ENCODE peak calls at places on chromosomes 1 and 21, in eight cellular contexts. Y is upper lobe of left lung, T is psoas muscle, F is cardiac muscle cell, J is heart right ventricle, S is GM23338, O is colonic mucosa, B is adrenal gland. G is an unnamed sample. For H3K4me1, the result is how much of the 10 kb centered on the place peaks cover.

GRCh38 chr1:38308780-38309179 is 262.2 kb upstream of the POU3F1 start:
- DNase-seq in Y (no peak), T (no peak), F (peak), J (no peak), S (no peak), O (no peak), B (no peak), G (no peak)

GRCh38 chr1:100799954-100800612 is 80.5 kb downstream of the VCAM1 start:
- DNase-seq in Y (no peak), T (no peak), F (no peak), J (no peak), S (no peak), O (no peak), B (no peak), G (no peak)

GRCh38 chr1:73998348-73998959 is 199.5 kb downstream of the LRRIQ3 start:
- DNase-seq in Y (no peak), T (no peak), F (peak), J (no peak), S (peak), O (no peak), B (no peak), G (no peak)

GRCh38 chr21:31235671-31236450 is 108.2 kb downstream of the TIAM1 start:
- DNase-seq in Y (no peak), T (no peak), F (no peak), J (no peak), S (no peak), O (no peak), B (no peak), G (no peak)

GRCh38 chr1:209063816-209064664 is 519.5 kb upstream of the CAMK1G start:
- DNase-seq in Y (peak), T (no peak), F (peak), J (no peak), S (no peak), O (no peak), B (no peak), G (no peak)

GRCh38 chr1:244239261-244239770 is 188.2 kb downstream of the ZBTB18 start:
- DNase-seq in Y (no peak), T (no peak), F (no peak), J (no peak), S (no peak), O (no peak), B (no peak), G (no peak)

GRCh38 chr1:81894867-81895266 is 94.1 kb downstream of the ADGRL2 start:
- DNase-seq in Y (no peak), T (no peak), F (no peak), J (no peak), S (no peak), O (no peak), B (no peak), G (no peak)

GRCh38 chr1:198359024-198359653 is 181.3 kb downstream of the ATP6V1G3 start:
- DNase-seq in Y (no peak), T (no peak), F (no peak), J (no peak), S (peak), O (no peak), B (no peak), G (no peak)

GRCh38 chr21:39730418-39731107 is 14.4 kb upstream of the IGSF5 start:
- DNase-seq in Y (no peak), T (no peak), F (no peak), J (no peak), S (no peak), O (no peak), B (no peak), G (no peak)

DNA sequence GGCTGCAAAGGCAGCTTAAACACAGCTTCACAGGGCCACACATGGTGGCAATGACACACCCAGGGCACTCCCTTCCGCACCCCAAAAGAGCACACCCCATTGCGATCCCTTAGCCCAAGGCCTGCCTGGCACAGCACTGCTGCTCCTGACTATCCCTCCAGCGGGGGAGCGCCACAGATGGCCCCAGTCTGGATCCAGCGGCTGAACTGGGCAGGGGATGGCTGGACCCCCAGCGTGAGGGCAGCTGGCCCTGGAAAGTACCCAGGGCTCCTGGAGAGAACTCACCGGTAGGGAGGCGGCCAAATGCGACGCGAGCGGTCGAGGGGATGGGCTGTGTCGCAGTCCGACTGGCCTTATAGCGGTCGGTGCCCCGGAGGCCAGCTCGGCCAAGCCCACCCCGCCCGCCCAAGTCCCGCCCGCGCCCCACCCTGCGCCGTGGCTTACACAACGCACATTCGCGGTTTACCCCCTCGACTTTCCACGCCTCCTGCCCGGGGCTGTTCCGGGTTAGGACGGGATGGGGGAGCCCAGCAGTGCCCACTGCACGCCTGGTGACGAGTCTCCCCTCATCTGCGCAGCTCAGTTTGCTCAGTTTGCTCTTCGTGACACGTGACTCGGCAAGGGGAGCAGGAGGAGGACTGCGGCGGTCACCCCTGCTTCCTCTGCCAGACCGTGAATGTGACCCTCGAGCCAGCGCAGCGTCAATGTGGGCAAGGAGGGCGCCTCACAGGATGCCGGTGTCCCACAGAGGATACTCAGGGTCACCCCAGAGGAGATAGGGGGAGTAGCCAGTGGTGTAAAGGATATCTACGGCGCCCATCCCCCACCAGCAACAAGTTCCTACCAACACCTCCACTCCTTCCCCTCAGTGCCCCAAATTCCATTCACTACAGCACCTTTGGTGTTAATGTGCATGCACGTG is at the start of gene S100A6:
- DNase-seq in Y (peak), T (peak), F (peak), J (peak), S (peak), O (peak), B (peak), G (peak)
- H3K4me1 ChIP-seq in Y (half or more), T (under half), F (under half), J (under half), S (under half), O (under half), B (under half), G (under half)

GRCh38 chr1:54275349-54275748 is 75.4 kb downstream of the MRPL37 start:
- DNase-seq in Y (no peak), T (peak), F (no peak), J (peak), S (no peak), O (no peak), B (peak), G (no peak)
- TF ChIP-seq CTCF in Y (peak), T (no peak), F (peak), J (peak), S (peak), O (no peak), B (peak), G (peak)

DNA sequence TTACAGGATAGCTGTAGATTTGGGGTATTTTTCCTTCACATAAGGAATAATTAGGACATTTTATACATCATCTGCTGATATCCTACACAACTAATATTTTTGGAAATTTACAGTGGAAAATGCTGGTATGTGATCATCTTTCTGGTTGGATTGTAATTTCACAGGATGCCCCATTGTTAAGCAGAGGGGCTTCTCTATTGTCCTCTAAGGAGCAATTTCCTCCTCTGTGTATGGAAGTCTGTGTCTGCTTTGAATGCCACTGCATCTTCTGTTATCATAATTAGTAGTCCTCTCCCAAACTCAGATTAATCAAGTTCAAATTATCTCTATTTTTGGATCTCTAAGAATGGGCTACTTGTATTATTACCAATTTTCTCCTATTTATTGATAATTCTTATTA is 988.1 kb upstream of the B3GALT2 start:
- DNase-seq in Y (no peak), T (no peak), F (no peak), J (no peak), S (peak), O (no peak), B (no peak), G (no peak)
- H3K27ac ChIP-seq in Y (no peak), T (no peak), F (no peak), J (no peak), S (peak), O (no peak), B (no peak), G (no peak)

DNA sequence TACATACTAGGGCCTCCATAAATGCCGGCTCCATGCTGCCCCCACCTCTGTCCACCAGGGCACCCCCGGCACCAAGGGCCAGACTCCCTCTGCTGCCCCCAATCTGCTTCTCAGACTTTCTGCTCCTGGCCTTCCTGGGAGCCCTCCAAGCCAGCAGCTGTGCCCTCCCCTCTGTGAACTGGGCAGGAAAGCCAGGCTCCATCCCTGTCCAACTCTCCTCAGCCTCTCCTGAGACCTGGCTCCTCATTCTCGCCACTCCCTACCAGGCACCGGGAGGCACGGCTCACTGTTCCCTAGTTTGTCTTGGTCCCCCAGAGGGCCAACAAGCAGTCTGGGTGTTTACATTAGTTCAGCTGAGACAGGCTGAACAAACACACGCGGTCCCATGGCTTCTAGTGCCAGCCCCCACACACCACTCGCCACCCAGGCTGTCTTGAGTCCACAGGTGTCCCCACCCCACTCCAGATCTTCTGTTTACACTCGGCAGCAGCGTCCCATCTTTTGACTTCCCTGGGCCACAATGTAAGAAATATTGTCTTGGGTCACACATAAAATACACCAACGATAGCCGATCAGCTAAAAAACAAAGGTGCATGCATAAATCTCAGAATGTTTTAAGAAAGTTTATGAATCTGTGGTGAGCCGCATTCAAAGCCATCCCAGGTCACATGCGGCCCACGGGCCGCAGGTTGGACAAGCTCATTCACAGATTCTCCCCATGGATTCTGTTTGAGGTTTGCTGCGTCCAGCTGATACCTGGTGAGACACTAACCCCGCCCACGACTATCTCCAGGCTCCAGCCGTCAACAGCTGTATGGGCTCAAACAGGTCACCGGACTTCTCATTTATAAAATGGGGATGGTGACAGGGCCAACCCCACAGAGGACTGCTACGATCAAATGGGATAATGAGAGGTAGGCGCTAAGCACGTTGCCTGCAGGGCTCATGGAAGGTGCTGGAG is 29.5 kb upstream of the ECE1 start:
- DNase-seq in Y (no peak), T (no peak), F (no peak), J (no peak), S (no peak), O (no peak), B (no peak), G (no peak)
- H3K4me1 ChIP-seq in Y (half or more), T (under half), F (half or more), J (half or more), S (half or more), O (under half), B (half or more), G (half or more)

GRCh38 chr1:32830092-32830852 is 12.8 kb downstream of the S100PBP start:
- DNase-seq in Y (no peak), T (no peak), F (peak), J (no peak), S (no peak), O (no peak), B (no peak), G (no peak)

GRCh38 chr1:32831878-32832277 is 14.4 kb downstream of the S100PBP start:
- DNase-seq in Y (no peak), T (no peak), F (no peak), J (no peak), S (no peak), O (no peak), B (no peak), G (no peak)

GRCh38 chr1:32825181-32825580 is 7.7 kb downstream of the S100PBP start:
- DNase-seq in Y (no peak), T (no peak), F (no peak), J (no peak), S (no peak), O (no peak), B (no peak), G (no peak)

DNA sequence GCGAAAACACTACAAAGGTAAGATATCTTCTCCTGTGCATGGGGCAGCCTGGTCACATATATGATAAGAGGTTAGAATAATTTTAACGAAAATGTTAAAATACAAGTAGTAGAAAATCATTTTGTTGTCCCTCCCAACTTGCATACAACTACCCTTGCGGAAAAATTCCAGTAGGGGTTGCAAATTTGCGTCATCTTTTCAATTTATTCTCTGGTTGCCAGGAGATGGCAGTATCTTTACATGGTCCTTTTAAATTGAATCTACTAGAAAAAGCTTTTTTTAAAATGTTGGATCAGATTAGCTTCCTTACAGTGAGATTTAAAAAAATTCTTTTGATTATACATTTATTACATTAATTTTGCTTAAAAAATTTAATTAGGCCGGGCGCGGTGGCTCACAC is 10.9 kb downstream of the S100PBP start:
- DNase-seq in Y (no peak), T (no peak), F (no peak), J (no peak), S (peak), O (no peak), B (no peak), G (no peak)
- TF ChIP-seq CTCF in Y (no peak), T (no peak), F (peak), J (peak), S (no peak), O (no peak), B (peak), G (no peak)

GRCh38 chr1:18957532-18958295 is 1.2 kb upstream of the IFFO2 start:
- DNase-seq in Y (no peak), T (no peak), F (no peak), J (no peak), S (no peak), O (no peak), B (no peak), G (no peak)
- H3K27ac ChIP-seq in Y (no peak), T (no peak), F (no peak), J (no peak), S (no peak), O (no peak), B (no peak), G (no peak)

G was measured in upper lobe of right lung.